ENCODE peak calls at places on chromosomes 13 and 19, in seven cellular contexts. M is dorsolateral prefrontal cortex; N is activated T-cell treated with anti-CD3 and anti-CD28 coated beads for 1 hour; K is activated naive CD8-positive, alpha-beta T cell treated with anti-CD3 and anti-CD28 coated beads for 36 hours; V is heart left ventricle; C is NCI-H2171 treated with DMSO at 0.1 percent for 48 hours; G is neural crest cell. R is an unnamed sample.

GRCh38 chr13:111122056-111122455 is 6.9 kb downstream of the ARHGEF7 start:
- DNase-seq in C (peak), V (no peak), K (no peak), G (no peak), N (no peak), M (no peak), R (no peak)

GRCh38 chr13:86282450-86282849 is 483.2 kb upstream of the SLITRK6 start:
- DNase-seq in N (no peak), C (no peak), G (no peak), V (no peak), K (no peak), M (no peak), R (no peak)

GRCh38 chr19:2974342-2974932 is 2.9 kb upstream of the TLE6 start:
- DNase-seq in V (peak), N (no peak), C (no peak), K (peak), M (no peak), G (no peak), R (no peak)

GRCh38 chr13:25722893-25723292 is 328.9 kb downstream of the SHISA2 start:
- DNase-seq in V (no peak), M (no peak), K (no peak), G (no peak), C (no peak), N (no peak), R (no peak)

GRCh38 chr19:4064551-4065260 is 2.0 kb downstream of the ZBTB7A start:
- DNase-seq in G (no peak), N (no peak), V (peak), K (peak), M (peak), C (peak), R (no peak)

GRCh38 chr13:39036212-39036611 is 1.7 kb downstream of the PROSER1 start:
- DNase-seq in N (no peak), V (no peak), M (no peak), K (no peak), G (no peak), C (no peak), R (no peak)

GRCh38 chr13:106691251-106691650 is 123.3 kb upstream of the ARGLU1 start:
- DNase-seq in M (no peak), K (no peak), N (no peak), V (no peak), C (no peak), G (no peak), R (no peak)

GRCh38 chr19:6227156-6227940 is 52.4 kb downstream of the MLLT1 start:
- DNase-seq in V (no peak), G (no peak), N (no peak), C (no peak), K (no peak), M (no peak), R (no peak)

GRCh38 chr13:44155422-44156293 is 218.0 kb upstream of the SERP2 start:
- DNase-seq in M (peak), C (peak), G (no peak), N (no peak), K (no peak), V (peak), R (no peak)

GRCh38 chr19:50794778-50795664 is 4.8 kb downstream of the ACP4 start:
- DNase-seq in C (peak), V (no peak), N (no peak), M (no peak), G (no peak), K (peak), R (no peak)